ENCODE peak calls at places on chromosome 14, in seven cellular contexts. One of them, this sample, is unnamed.

GRCh38 chr14:89533136-89533535 is 116.1 kb upstream of the FOXN3 start:
- DNase-seq in PC-3: no peak
- DNase-seq in BJ: no peak
- DNase-seq in retinal pigment epithelial cell: no peak
- DNase-seq in B cell: no peak
- DNase-seq in stomach: no peak
- DNase-seq in CD4-positive, alpha-beta T cell: no peak
- DNase-seq in this sample: no peak

GRCh38 chr14:61260939-61261776 is 20.0 kb downstream of the TMEM30B start:
- DNase-seq in PC-3: peak; percentile 94
- DNase-seq in BJ: peak; percentile 89
- DNase-seq in retinal pigment epithelial cell: no peak
- DNase-seq in B cell: no peak
- DNase-seq in stomach: no peak
- DNase-seq in CD4-positive, alpha-beta T cell: no peak
- DNase-seq in this sample: no peak

GRCh38 chr14:68927956-68928675 is 51.0 kb downstream of the ACTN1 start:
- DNase-seq in PC-3: no peak
- DNase-seq in BJ: no peak
- DNase-seq in retinal pigment epithelial cell: no peak
- DNase-seq in B cell: no peak
- DNase-seq in stomach: no peak
- DNase-seq in CD4-positive, alpha-beta T cell: no peak
- DNase-seq in this sample: no peak

GRCh38 chr14:30312214-30312613 is 246.7 kb upstream of the G2E3 start:
- DNase-seq in PC-3: no peak
- DNase-seq in BJ: no peak
- DNase-seq in retinal pigment epithelial cell: no peak
- DNase-seq in B cell: no peak
- DNase-seq in stomach: no peak
- DNase-seq in CD4-positive, alpha-beta T cell: no peak
- DNase-seq in this sample: peak; percentile 14

GRCh38 chr14:103260629-103261124 is 73.4 kb upstream of the EIF5 start:
- DNase-seq in PC-3: peak; percentile 63
- DNase-seq in BJ: no peak
- DNase-seq in retinal pigment epithelial cell: no peak
- DNase-seq in B cell: no peak
- DNase-seq in stomach: peak; percentile 67
- DNase-seq in CD4-positive, alpha-beta T cell: no peak
- DNase-seq in this sample: no peak

GRCh38 chr14:87044807-87045206 is 948.2 kb downstream of the GALC start:
- DNase-seq in PC-3: no peak
- DNase-seq in BJ: no peak
- DNase-seq in retinal pigment epithelial cell: no peak
- DNase-seq in B cell: no peak
- DNase-seq in stomach: no peak
- DNase-seq in CD4-positive, alpha-beta T cell: no peak
- DNase-seq in this sample: no peak

GRCh38 chr14:88792572-88793258 is at the start of gene EML5:
- DNase-seq in PC-3: peak; percentile 81
- DNase-seq in BJ: peak; percentile 4
- DNase-seq in retinal pigment epithelial cell: peak; percentile 42
- DNase-seq in B cell: peak; percentile 85
- DNase-seq in stomach: peak; percentile 92
- DNase-seq in CD4-positive, alpha-beta T cell: peak; percentile 82
- DNase-seq in this sample: peak; percentile 86

GRCh38 chr14:105153331-105153731 is 15.2 kb downstream of the JAG2 start:
- DNase-seq in PC-3: no peak
- DNase-seq in BJ: no peak
- DNase-seq in retinal pigment epithelial cell: no peak
- DNase-seq in B cell: no peak
- DNase-seq in stomach: no peak
- DNase-seq in CD4-positive, alpha-beta T cell: no peak
- DNase-seq in this sample: no peak

GRCh38 chr14:71758198-71758955 is 173.9 kb upstream of the RGS6 start:
- DNase-seq in PC-3: no peak
- DNase-seq in BJ: no peak
- DNase-seq in retinal pigment epithelial cell: no peak
- DNase-seq in B cell: no peak
- DNase-seq in stomach: no peak
- DNase-seq in CD4-positive, alpha-beta T cell: no peak
- DNase-seq in this sample: no peak

GRCh38 chr14:61525293-61526011 is 169.9 kb upstream of the HIF1A start:
- DNase-seq in PC-3: peak; percentile 100
- DNase-seq in BJ: no peak
- DNase-seq in retinal pigment epithelial cell: peak; percentile 90
- DNase-seq in B cell: no peak
- DNase-seq in stomach: peak; percentile 58
- DNase-seq in CD4-positive, alpha-beta T cell: peak; percentile 31
- DNase-seq in this sample: peak; percentile 36

GRCh38 chr14:74571901-74572828 is 39.9 kb downstream of the LTBP2 start:
- DNase-seq in PC-3: peak; percentile 97
- DNase-seq in BJ: peak; percentile 99
- DNase-seq in retinal pigment epithelial cell: peak; percentile 88
- DNase-seq in B cell: no peak
- DNase-seq in stomach: no peak
- DNase-seq in CD4-positive, alpha-beta T cell: no peak
- DNase-seq in this sample: no peak

GRCh38 chr14:50532502-50533313 is at the start of gene MAP4K5:
- DNase-seq in PC-3: peak; percentile 96
- DNase-seq in BJ: no peak
- DNase-seq in retinal pigment epithelial cell: peak; percentile 70
- DNase-seq in B cell: peak; percentile 90
- DNase-seq in stomach: peak; percentile 93
- DNase-seq in CD4-positive, alpha-beta T cell: peak; percentile 85
- DNase-seq in this sample: peak; percentile 94

GRCh38 chr14:55843718-55844403 is 263.9 kb downstream of the KTN1 start:
- DNase-seq in PC-3: peak; percentile 57
- DNase-seq in BJ: no peak
- DNase-seq in retinal pigment epithelial cell: no peak
- DNase-seq in B cell: no peak
- DNase-seq in stomach: no peak
- DNase-seq in CD4-positive, alpha-beta T cell: no peak
- DNase-seq in this sample: no peak

GRCh38 chr14:89750909-89751502 is 203.5 kb downstream of the EFCAB11 start:
- DNase-seq in PC-3: no peak
- DNase-seq in BJ: no peak
- DNase-seq in retinal pigment epithelial cell: no peak
- DNase-seq in B cell: no peak
- DNase-seq in stomach: no peak
- DNase-seq in CD4-positive, alpha-beta T cell: no peak
- DNase-seq in this sample: no peak

GRCh38 chr14:65792208-65792905 is 379.8 kb downstream of the FUT8 start:
- DNase-seq in PC-3: peak; percentile 81
- DNase-seq in BJ: no peak
- DNase-seq in retinal pigment epithelial cell: no peak
- DNase-seq in B cell: no peak
- DNase-seq in stomach: no peak
- DNase-seq in CD4-positive, alpha-beta T cell: no peak
- DNase-seq in this sample: no peak

GRCh38 chr14:65798216-65798615 is 385.7 kb downstream of the FUT8 start:
- DNase-seq in PC-3: no peak
- DNase-seq in BJ: no peak
- DNase-seq in retinal pigment epithelial cell: no peak
- DNase-seq in B cell: no peak
- DNase-seq in stomach: no peak
- DNase-seq in CD4-positive, alpha-beta T cell: no peak
- DNase-seq in this sample: no peak

GRCh38 chr14:65790185-65790815 is 377.8 kb downstream of the FUT8 start:
- DNase-seq in PC-3: no peak
- DNase-seq in BJ: no peak
- DNase-seq in retinal pigment epithelial cell: no peak
- DNase-seq in B cell: no peak
- DNase-seq in stomach: no peak
- DNase-seq in CD4-positive, alpha-beta T cell: no peak
- DNase-seq in this sample: no peak

GRCh38 chr14:65791551-65791981 is 379.0 kb downstream of the FUT8 start:
- DNase-seq in PC-3: peak; percentile 62
- DNase-seq in BJ: no peak
- DNase-seq in retinal pigment epithelial cell: no peak
- DNase-seq in B cell: no peak
- DNase-seq in stomach: no peak
- DNase-seq in CD4-positive, alpha-beta T cell: no peak
- DNase-seq in this sample: peak; percentile 33

DNA sequence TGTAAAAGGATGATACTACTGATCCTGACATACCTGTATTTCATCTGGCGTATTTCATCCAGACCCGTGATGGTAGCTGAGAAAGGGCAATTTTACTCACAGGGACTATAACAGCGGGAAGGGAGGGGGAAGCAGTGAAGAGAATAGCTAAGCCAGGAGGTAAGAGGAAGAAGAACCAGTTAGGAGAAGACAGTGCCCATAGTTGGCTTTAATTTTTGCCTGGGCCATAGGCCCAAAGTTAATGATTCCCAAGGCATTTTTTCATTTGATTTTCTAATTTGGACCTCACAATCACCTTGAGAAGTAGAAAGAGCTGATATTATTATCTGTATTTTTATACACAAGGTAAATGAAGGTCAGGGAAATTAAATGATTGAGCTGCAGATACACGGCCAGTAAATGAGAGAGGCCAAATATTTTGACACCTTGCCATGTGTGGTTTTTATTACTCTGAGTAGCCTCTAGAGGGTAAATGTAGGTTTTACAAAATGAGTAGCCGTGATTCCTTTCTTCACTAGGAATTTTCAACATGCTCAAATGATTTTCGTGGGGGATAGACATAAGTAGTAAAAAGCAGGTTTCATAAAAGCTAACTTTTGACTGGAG is 382.2 kb downstream of the FUT8 start:
- DNase-seq in PC-3: no peak
- DNase-seq in BJ: no peak
- DNase-seq in retinal pigment epithelial cell: no peak
- DNase-seq in B cell: no peak
- DNase-seq in stomach: no peak
- DNase-seq in CD4-positive, alpha-beta T cell: no peak
- DNase-seq in this sample: no peak
- TF ChIP-seq CTCF in PC-3: no peak
- TF ChIP-seq CTCF in BJ: no peak
- TF ChIP-seq CTCF in retinal pigment epithelial cell: no peak
- TF ChIP-seq CTCF in B cell: no peak
- TF ChIP-seq CTCF in stomach: no peak
- TF ChIP-seq CTCF in CD4-positive, alpha-beta T cell: no peak
- TF ChIP-seq CTCF in this sample: no peak

GRCh38 chr14:57828713-57829112 is 37.2 kb downstream of the SLC35F4 start:
- DNase-seq in PC-3: no peak
- DNase-seq in BJ: no peak
- DNase-seq in retinal pigment epithelial cell: no peak
- DNase-seq in B cell: no peak
- DNase-seq in stomach: no peak
- DNase-seq in CD4-positive, alpha-beta T cell: no peak
- DNase-seq in this sample: no peak
- TF ChIP-seq CTCF in PC-3: no peak
- TF ChIP-seq CTCF in BJ: no peak
- TF ChIP-seq CTCF in retinal pigment epithelial cell: no peak
- TF ChIP-seq CTCF in B cell: no peak
- TF ChIP-seq CTCF in stomach: no peak
- TF ChIP-seq CTCF in CD4-positive, alpha-beta T cell: no peak
- TF ChIP-seq CTCF in this sample: no peak

GRCh38 chr14:95234426-95234825 is 77.1 kb upstream of the DICER1 start:
- DNase-seq in PC-3: no peak
- DNase-seq in BJ: no peak
- DNase-seq in retinal pigment epithelial cell: no peak
- DNase-seq in B cell: no peak
- DNase-seq in stomach: no peak
- DNase-seq in CD4-positive, alpha-beta T cell: no peak
- DNase-seq in this sample: no peak
- TF ChIP-seq CTCF in PC-3: no peak
- TF ChIP-seq CTCF in BJ: no peak
- TF ChIP-seq CTCF in retinal pigment epithelial cell: no peak
- TF ChIP-seq CTCF in B cell: no peak
- TF ChIP-seq CTCF in stomach: no peak
- TF ChIP-seq CTCF in CD4-positive, alpha-beta T cell: no peak
- TF ChIP-seq CTCF in this sample: no peak

GRCh38 chr14:54370323-54371125 is 26.3 kb upstream of the CDKN3 start:
- DNase-seq in PC-3: no peak
- DNase-seq in BJ: no peak
- DNase-seq in retinal pigment epithelial cell: no peak
- DNase-seq in B cell: no peak
- DNase-seq in stomach: no peak
- DNase-seq in CD4-positive, alpha-beta T cell: no peak
- DNase-seq in this sample: no peak

GRCh38 chr14:54369343-54369742 is 27.5 kb upstream of the CDKN3 start:
- DNase-seq in PC-3: no peak
- DNase-seq in BJ: no peak
- DNase-seq in retinal pigment epithelial cell: no peak
- DNase-seq in B cell: no peak
- DNase-seq in stomach: no peak
- DNase-seq in CD4-positive, alpha-beta T cell: no peak
- DNase-seq in this sample: no peak

GRCh38 chr14:54377501-54377900 is 19.3 kb upstream of the CDKN3 start:
- DNase-seq in PC-3: no peak
- DNase-seq in BJ: no peak
- DNase-seq in retinal pigment epithelial cell: no peak
- DNase-seq in B cell: no peak
- DNase-seq in stomach: no peak
- DNase-seq in CD4-positive, alpha-beta T cell: no peak
- DNase-seq in this sample: no peak

GRCh38 chr14:54374117-54374884 is 22.5 kb upstream of the CDKN3 start:
- DNase-seq in PC-3: peak; percentile 63
- DNase-seq in BJ: no peak
- DNase-seq in retinal pigment epithelial cell: no peak
- DNase-seq in B cell: no peak
- DNase-seq in stomach: no peak
- DNase-seq in CD4-positive, alpha-beta T cell: no peak
- DNase-seq in this sample: no peak
- TF ChIP-seq CTCF in PC-3: no peak
- TF ChIP-seq CTCF in BJ: no peak
- TF ChIP-seq CTCF in retinal pigment epithelial cell: no peak
- TF ChIP-seq CTCF in B cell: no peak
- TF ChIP-seq CTCF in stomach: no peak
- TF ChIP-seq CTCF in CD4-positive, alpha-beta T cell: no peak
- TF ChIP-seq CTCF in this sample: no peak

GRCh38 chr14:54565236-54566151 is 1.4 kb upstream of the SAMD4A start:
- DNase-seq in PC-3: peak; percentile 97
- DNase-seq in BJ: peak; percentile 66
- DNase-seq in retinal pigment epithelial cell: peak; percentile 63
- DNase-seq in B cell: peak; percentile 93
- DNase-seq in stomach: peak; percentile 94
- DNase-seq in CD4-positive, alpha-beta T cell: peak; percentile 70
- DNase-seq in this sample: peak; percentile 86
- TF ChIP-seq CTCF in PC-3: peak; percentile 41
- TF ChIP-seq CTCF in BJ: no peak
- TF ChIP-seq CTCF in retinal pigment epithelial cell: peak; percentile 23
- TF ChIP-seq CTCF in B cell: no peak
- TF ChIP-seq CTCF in stomach: no peak
- TF ChIP-seq CTCF in CD4-positive, alpha-beta T cell: no peak
- TF ChIP-seq CTCF in this sample: peak; percentile 19

This sample was measured in GM10248.